ENCODE peak calls at places on chromosomes 6 and 20, in five cellular contexts. One of them, this sample, is unnamed.

GRCh38 chr6:14622878-14623542 is 505.4 kb downstream of the CD83 start:
- DNase-seq in fibroblast of pulmonary artery: no peak
- DNase-seq in heart left ventricle: no peak
- DNase-seq in AG10803: no peak
- DNase-seq in bronchial epithelial cell: no peak
- DNase-seq in this sample: no peak

GRCh38 chr20:36579996-36580545 is 6.7 kb downstream of the TGIF2 start:
- DNase-seq in heart left ventricle: no peak
- DNase-seq in fibroblast of pulmonary artery: peak
- DNase-seq in AG10803: peak
- DNase-seq in bronchial epithelial cell: no peak
- DNase-seq in this sample: no peak

GRCh38 chr6:150024646-150025155 is 631 bp downstream of the RAET1L start:
- DNase-seq in bronchial epithelial cell: no peak
- DNase-seq in AG10803: no peak
- DNase-seq in fibroblast of pulmonary artery: no peak
- DNase-seq in heart left ventricle: no peak
- DNase-seq in this sample: no peak

GRCh38 chr6:133553652-133554051 is 312.5 kb downstream of the EYA4 start:
- DNase-seq in AG10803: peak
- DNase-seq in heart left ventricle: peak
- DNase-seq in fibroblast of pulmonary artery: peak
- DNase-seq in bronchial epithelial cell: peak
- DNase-seq in this sample: peak

GRCh38 chr6:158686791-158687381 is 37.0 kb downstream of the SYTL3 start:
- DNase-seq in bronchial epithelial cell: no peak
- DNase-seq in AG10803: no peak
- DNase-seq in heart left ventricle: no peak
- DNase-seq in fibroblast of pulmonary artery: no peak
- DNase-seq in this sample: no peak

GRCh38 chr6:158377866-158378265 is 65.6 kb downstream of the TULP4 start:
- DNase-seq in bronchial epithelial cell: peak
- DNase-seq in AG10803: peak
- DNase-seq in fibroblast of pulmonary artery: peak
- DNase-seq in heart left ventricle: no peak
- DNase-seq in this sample: peak

GRCh38 chr6:11766056-11766455 is 12.5 kb downstream of the ADTRP start:
- DNase-seq in bronchial epithelial cell: peak
- DNase-seq in AG10803: no peak
- DNase-seq in fibroblast of pulmonary artery: peak
- DNase-seq in heart left ventricle: no peak
- DNase-seq in this sample: peak

GRCh38 chr6:14881399-14881798 is 364.5 kb upstream of the JARID2 start:
- DNase-seq in fibroblast of pulmonary artery: peak
- DNase-seq in heart left ventricle: no peak
- DNase-seq in bronchial epithelial cell: peak
- DNase-seq in AG10803: peak
- DNase-seq in this sample: peak

GRCh38 chr6:4220619-4221018 is 85.2 kb upstream of the ECI2 start:
- DNase-seq in heart left ventricle: no peak
- DNase-seq in AG10803: peak
- DNase-seq in bronchial epithelial cell: peak
- DNase-seq in fibroblast of pulmonary artery: peak
- DNase-seq in this sample: peak

GRCh38 chr6:79617521-79617941 is 13.6 kb upstream of the SH3BGRL2 start:
- DNase-seq in heart left ventricle: no peak
- DNase-seq in bronchial epithelial cell: no peak
- DNase-seq in fibroblast of pulmonary artery: no peak
- DNase-seq in AG10803: no peak
- DNase-seq in this sample: no peak

GRCh38 chr6:83867527-83868161 is 8.2 kb downstream of the CYB5R4 start:
- DNase-seq in AG10803: peak
- DNase-seq in fibroblast of pulmonary artery: peak
- DNase-seq in bronchial epithelial cell: peak
- DNase-seq in heart left ventricle: peak
- DNase-seq in this sample: peak

GRCh38 chr20:25125636-25126035 is 43.7 kb upstream of the VSX1 start:
- DNase-seq in bronchial epithelial cell: no peak
- DNase-seq in AG10803: no peak
- DNase-seq in heart left ventricle: no peak
- DNase-seq in fibroblast of pulmonary artery: no peak
- DNase-seq in this sample: no peak

GRCh38 chr20:25128649-25129048 is 46.7 kb upstream of the VSX1 start:
- DNase-seq in AG10803: no peak
- DNase-seq in bronchial epithelial cell: no peak
- DNase-seq in heart left ventricle: no peak
- DNase-seq in fibroblast of pulmonary artery: no peak
- DNase-seq in this sample: no peak

GRCh38 chr20:25127761-25128537 is 46.0 kb upstream of the VSX1 start:
- DNase-seq in AG10803: no peak
- DNase-seq in bronchial epithelial cell: no peak
- DNase-seq in fibroblast of pulmonary artery: no peak
- DNase-seq in heart left ventricle: no peak
- DNase-seq in this sample: no peak

GRCh38 chr20:25126630-25127029 is 44.7 kb upstream of the VSX1 start:
- DNase-seq in AG10803: no peak
- DNase-seq in bronchial epithelial cell: no peak
- DNase-seq in heart left ventricle: no peak
- DNase-seq in fibroblast of pulmonary artery: no peak
- DNase-seq in this sample: no peak

DNA sequence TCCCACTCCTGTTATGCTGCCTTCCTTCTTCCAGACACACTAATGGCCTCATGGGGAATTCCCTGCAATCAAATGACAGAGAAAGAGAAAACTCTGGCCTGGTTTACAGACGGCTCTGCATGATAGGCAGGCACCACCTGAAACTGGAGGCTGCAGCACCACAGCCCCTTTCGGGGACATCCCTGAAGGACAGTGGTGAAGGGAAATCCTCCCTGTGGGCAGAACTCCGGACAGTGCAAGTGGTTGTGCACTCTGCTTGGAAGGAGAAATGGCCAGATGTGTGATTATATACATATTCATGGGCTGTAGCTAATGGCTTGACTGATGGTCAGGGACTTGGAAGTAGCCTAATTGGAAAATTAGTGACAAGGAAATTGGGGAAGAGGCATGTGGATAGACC is 44.3 kb upstream of the VSX1 start:
- DNase-seq in fibroblast of pulmonary artery: no peak
- DNase-seq in heart left ventricle: no peak
- DNase-seq in AG10803: no peak
- DNase-seq in bronchial epithelial cell: no peak
- DNase-seq in this sample: no peak
- H3K4me3 ChIP-seq in fibroblast of pulmonary artery: no peak
- H3K4me3 ChIP-seq in heart left ventricle: no peak
- H3K4me3 ChIP-seq in AG10803: no peak
- H3K4me3 ChIP-seq in bronchial epithelial cell: no peak
- H3K4me3 ChIP-seq in this sample: no peak

GRCh38 chr6:32982084-32982701 is 13.8 kb downstream of the BRD2 start:
- DNase-seq in AG10803: peak
- DNase-seq in fibroblast of pulmonary artery: no peak
- DNase-seq in heart left ventricle: no peak
- DNase-seq in bronchial epithelial cell: peak
- DNase-seq in this sample: peak
- H3K4me3 ChIP-seq in AG10803: no peak
- H3K4me3 ChIP-seq in fibroblast of pulmonary artery: no peak
- H3K4me3 ChIP-seq in heart left ventricle: no peak
- H3K4me3 ChIP-seq in bronchial epithelial cell: no peak
- H3K4me3 ChIP-seq in this sample: no peak

DNA sequence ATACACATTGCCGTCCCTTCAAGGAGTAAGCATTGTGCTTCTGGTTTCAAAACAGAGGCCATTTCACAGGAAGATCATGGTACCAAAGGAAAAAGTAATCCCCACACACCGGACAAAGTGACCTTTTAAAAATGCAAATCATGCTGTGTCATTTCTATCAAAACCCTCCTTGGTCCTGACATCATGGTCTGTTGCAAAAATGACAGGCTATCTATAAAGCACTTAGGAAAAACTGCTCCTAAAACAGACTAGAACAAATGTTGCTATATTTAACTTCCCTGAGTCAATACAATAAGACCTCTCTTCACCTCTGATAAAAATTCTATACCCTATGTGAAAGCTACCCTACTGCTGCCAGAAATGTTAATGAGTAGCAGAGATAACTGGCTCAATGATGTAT is 353.6 kb upstream of the RUNX2 start:
- DNase-seq in heart left ventricle: no peak
- DNase-seq in bronchial epithelial cell: no peak
- DNase-seq in AG10803: no peak
- DNase-seq in fibroblast of pulmonary artery: no peak
- DNase-seq in this sample: no peak
- H3K4me3 ChIP-seq in heart left ventricle: no peak
- H3K4me3 ChIP-seq in bronchial epithelial cell: no peak
- H3K4me3 ChIP-seq in AG10803: no peak
- H3K4me3 ChIP-seq in fibroblast of pulmonary artery: no peak
- H3K4me3 ChIP-seq in this sample: no peak

GRCh38 chr6:87917861-87918260 is 129.8 kb upstream of the SPACA1 start:
- DNase-seq in fibroblast of pulmonary artery: no peak
- DNase-seq in bronchial epithelial cell: no peak
- DNase-seq in heart left ventricle: no peak
- DNase-seq in AG10803: no peak
- DNase-seq in this sample: no peak

GRCh38 chr6:87920245-87920644 is 127.4 kb upstream of the SPACA1 start:
- DNase-seq in heart left ventricle: no peak
- DNase-seq in bronchial epithelial cell: no peak
- DNase-seq in AG10803: no peak
- DNase-seq in fibroblast of pulmonary artery: no peak
- DNase-seq in this sample: no peak

GRCh38 chr6:87918461-87918941 is 129.1 kb upstream of the SPACA1 start:
- DNase-seq in bronchial epithelial cell: peak
- DNase-seq in heart left ventricle: no peak
- DNase-seq in AG10803: no peak
- DNase-seq in fibroblast of pulmonary artery: no peak
- DNase-seq in this sample: no peak

GRCh38 chr6:87919416-87919815 is 128.2 kb upstream of the SPACA1 start:
- DNase-seq in AG10803: no peak
- DNase-seq in fibroblast of pulmonary artery: no peak
- DNase-seq in bronchial epithelial cell: no peak
- DNase-seq in heart left ventricle: no peak
- DNase-seq in this sample: no peak

DNA sequence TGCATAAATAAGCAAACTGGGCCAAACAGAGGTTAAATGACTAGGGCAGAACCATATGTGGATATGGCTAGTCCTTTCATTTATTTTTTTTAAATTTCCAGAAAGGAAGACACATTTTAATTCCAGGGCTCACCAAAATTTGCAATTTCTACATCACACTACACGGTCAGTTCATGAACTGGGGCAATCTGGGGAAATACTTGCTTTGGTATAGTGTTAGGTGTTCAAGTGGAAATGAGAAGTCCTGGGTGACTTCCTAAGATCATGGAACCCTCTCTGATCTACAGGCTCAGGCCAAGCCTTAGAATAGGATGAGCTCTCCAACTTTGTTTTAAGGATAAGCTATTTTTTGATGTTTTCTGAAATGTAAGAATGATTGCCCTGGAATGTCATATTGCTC is 128.6 kb upstream of the SPACA1 start:
- DNase-seq in AG10803: no peak
- DNase-seq in fibroblast of pulmonary artery: no peak
- DNase-seq in bronchial epithelial cell: no peak
- DNase-seq in heart left ventricle: no peak
- DNase-seq in this sample: no peak
- H3K4me3 ChIP-seq in AG10803: no peak
- H3K4me3 ChIP-seq in fibroblast of pulmonary artery: no peak
- H3K4me3 ChIP-seq in bronchial epithelial cell: no peak
- H3K4me3 ChIP-seq in heart left ventricle: no peak
- H3K4me3 ChIP-seq in this sample: no peak

GRCh38 chr6:128711149-128711548 is 171.8 kb upstream of the LAMA2 start:
- DNase-seq in fibroblast of pulmonary artery: no peak
- DNase-seq in bronchial epithelial cell: no peak
- DNase-seq in heart left ventricle: no peak
- DNase-seq in AG10803: no peak
- DNase-seq in this sample: no peak

GRCh38 chr6:128710305-128710704 is 172.6 kb upstream of the LAMA2 start:
- DNase-seq in fibroblast of pulmonary artery: peak
- DNase-seq in heart left ventricle: no peak
- DNase-seq in AG10803: peak
- DNase-seq in bronchial epithelial cell: no peak
- DNase-seq in this sample: peak

GRCh38 chr6:128713461-128713860 is 169.5 kb upstream of the LAMA2 start:
- DNase-seq in heart left ventricle: no peak
- DNase-seq in fibroblast of pulmonary artery: peak
- DNase-seq in bronchial epithelial cell: no peak
- DNase-seq in AG10803: peak
- DNase-seq in this sample: peak

GRCh38 chr6:128712898-128713297 is 170.0 kb upstream of the LAMA2 start:
- DNase-seq in fibroblast of pulmonary artery: no peak
- DNase-seq in AG10803: no peak
- DNase-seq in heart left ventricle: no peak
- DNase-seq in bronchial epithelial cell: no peak
- DNase-seq in this sample: peak
- H3K4me3 ChIP-seq in fibroblast of pulmonary artery: no peak
- H3K4me3 ChIP-seq in AG10803: no peak
- H3K4me3 ChIP-seq in heart left ventricle: no peak
- H3K4me3 ChIP-seq in bronchial epithelial cell: no peak
- H3K4me3 ChIP-seq in this sample: no peak

GRCh38 chr6:152636675-152637421 is at the start of gene SYNE1:
- DNase-seq in bronchial epithelial cell: no peak
- DNase-seq in AG10803: no peak
- DNase-seq in heart left ventricle: peak
- DNase-seq in fibroblast of pulmonary artery: peak
- DNase-seq in this sample: peak
- H3K4me3 ChIP-seq in bronchial epithelial cell: peak
- H3K4me3 ChIP-seq in AG10803: peak
- H3K4me3 ChIP-seq in heart left ventricle: peak
- H3K4me3 ChIP-seq in fibroblast of pulmonary artery: peak
- H3K4me3 ChIP-seq in this sample: peak

GRCh38 chr6:33201935-33202334 is 1.3 kb downstream of the SLC39A7 start:
- DNase-seq in heart left ventricle: no peak
- DNase-seq in bronchial epithelial cell: no peak
- DNase-seq in AG10803: no peak
- DNase-seq in fibroblast of pulmonary artery: no peak
- DNase-seq in this sample: no peak
- H3K4me3 ChIP-seq in heart left ventricle: peak
- H3K4me3 ChIP-seq in bronchial epithelial cell: no peak
- H3K4me3 ChIP-seq in AG10803: peak
- H3K4me3 ChIP-seq in fibroblast of pulmonary artery: peak
- H3K4me3 ChIP-seq in this sample: peak

GRCh38 chr6:136668571-136668970 is 118.3 kb upstream of the MAP7 start:
- DNase-seq in fibroblast of pulmonary artery: no peak
- DNase-seq in heart left ventricle: no peak
- DNase-seq in AG10803: no peak
- DNase-seq in bronchial epithelial cell: no peak
- DNase-seq in this sample: no peak
- H3K4me3 ChIP-seq in fibroblast of pulmonary artery: no peak
- H3K4me3 ChIP-seq in heart left ventricle: no peak
- H3K4me3 ChIP-seq in AG10803: no peak
- H3K4me3 ChIP-seq in bronchial epithelial cell: no peak
- H3K4me3 ChIP-seq in this sample: no peak

GRCh38 chr6:13261464-13261994 is 66.8 kb downstream of the TBC1D7 start:
- DNase-seq in fibroblast of pulmonary artery: no peak
- DNase-seq in heart left ventricle: no peak
- DNase-seq in bronchial epithelial cell: no peak
- DNase-seq in AG10803: no peak
- DNase-seq in this sample: no peak
- H3K4me3 ChIP-seq in fibroblast of pulmonary artery: no peak
- H3K4me3 ChIP-seq in heart left ventricle: no peak
- H3K4me3 ChIP-seq in bronchial epithelial cell: no peak
- H3K4me3 ChIP-seq in AG10803: no peak
- H3K4me3 ChIP-seq in this sample: no peak